ENCODE peak calls at places on chromosomes 1 and 21, in five cellular contexts. One of them, this sample, is unnamed. For H3K4me1, the result is how much of the 10 kb centered on the place peaks cover.

GRCh38 chr1:103284270-103284669 is 175.9 kb upstream of the COL11A1 start:
- DNase-seq in tibial nerve: no peak
- DNase-seq in cardiac muscle cell: no peak
- DNase-seq in vagina: no peak
- DNase-seq in lower lobe of right lung: no peak
- DNase-seq in this sample: no peak

GRCh38 chr21:33688343-33688742 is 46.0 kb downstream of the ITSN1 start:
- DNase-seq in tibial nerve: no peak
- DNase-seq in cardiac muscle cell: no peak
- DNase-seq in vagina: no peak
- DNase-seq in lower lobe of right lung: no peak
- DNase-seq in this sample: no peak

GRCh38 chr1:12549106-12549459 is 68.9 kb downstream of the DHRS3 start:
- DNase-seq in tibial nerve: no peak
- DNase-seq in cardiac muscle cell: no peak
- DNase-seq in vagina: no peak
- DNase-seq in lower lobe of right lung: peak
- DNase-seq in this sample: no peak

GRCh38 chr1:43149889-43150288 is 22.2 kb downstream of the EBNA1BP2 start:
- DNase-seq in tibial nerve: no peak
- DNase-seq in cardiac muscle cell: no peak
- DNase-seq in vagina: no peak
- DNase-seq in lower lobe of right lung: no peak
- DNase-seq in this sample: no peak

GRCh38 chr1:27009601-27010197 is 3.0 kb downstream of the TENT5B start:
- DNase-seq in tibial nerve: no peak
- DNase-seq in cardiac muscle cell: no peak
- DNase-seq in vagina: no peak
- DNase-seq in lower lobe of right lung: peak
- DNase-seq in this sample: no peak

GRCh38 chr1:19554090-19554489 is 68.8 kb upstream of the CAPZB start:
- DNase-seq in tibial nerve: no peak
- DNase-seq in cardiac muscle cell: no peak
- DNase-seq in vagina: no peak
- DNase-seq in lower lobe of right lung: no peak
- DNase-seq in this sample: no peak

GRCh38 chr1:46813858-46814396 is 15.1 kb downstream of the CYP4B1 start:
- DNase-seq in tibial nerve: no peak
- DNase-seq in cardiac muscle cell: no peak
- DNase-seq in vagina: no peak
- DNase-seq in lower lobe of right lung: no peak
- DNase-seq in this sample: no peak

GRCh38 chr1:87084247-87084836 is 169.9 kb downstream of the HS2ST1 start:
- DNase-seq in tibial nerve: no peak
- DNase-seq in cardiac muscle cell: peak
- DNase-seq in vagina: no peak
- DNase-seq in lower lobe of right lung: no peak
- DNase-seq in this sample: no peak

GRCh38 chr1:171142451-171143121 is 42.5 kb upstream of the FMO2 start:
- DNase-seq in tibial nerve: no peak
- DNase-seq in cardiac muscle cell: peak
- DNase-seq in vagina: no peak
- DNase-seq in lower lobe of right lung: no peak
- DNase-seq in this sample: peak

GRCh38 chr1:53442297-53442696 is 16.9 kb upstream of the DMRTB1 start:
- DNase-seq in tibial nerve: no peak
- DNase-seq in cardiac muscle cell: peak
- DNase-seq in vagina: no peak
- DNase-seq in lower lobe of right lung: no peak
- DNase-seq in this sample: no peak

GRCh38 chr1:1677718-1678580 is 14.6 kb downstream of the SLC35E2B start:
- DNase-seq in tibial nerve: peak
- DNase-seq in cardiac muscle cell: no peak
- DNase-seq in vagina: no peak
- DNase-seq in lower lobe of right lung: peak
- DNase-seq in this sample: no peak

GRCh38 chr1:18954270-18955071 is 2.0 kb downstream of the IFFO2 start:
- DNase-seq in tibial nerve: no peak
- DNase-seq in cardiac muscle cell: peak
- DNase-seq in vagina: no peak
- DNase-seq in lower lobe of right lung: no peak
- DNase-seq in this sample: no peak

GRCh38 chr1:163701783-163702182 is 380.0 kb downstream of the NUF2 start:
- DNase-seq in tibial nerve: no peak
- DNase-seq in cardiac muscle cell: no peak
- DNase-seq in vagina: no peak
- DNase-seq in lower lobe of right lung: no peak
- DNase-seq in this sample: no peak

GRCh38 chr1:170791941-170792340 is 128.0 kb downstream of the PRRX1 start:
- DNase-seq in tibial nerve: no peak
- DNase-seq in cardiac muscle cell: no peak
- DNase-seq in vagina: no peak
- DNase-seq in lower lobe of right lung: no peak
- DNase-seq in this sample: no peak

GRCh38 chr1:14913475-14914155 is 239.9 kb upstream of the TMEM51 start:
- DNase-seq in tibial nerve: no peak
- DNase-seq in cardiac muscle cell: no peak
- DNase-seq in vagina: no peak
- DNase-seq in lower lobe of right lung: no peak
- DNase-seq in this sample: no peak

GRCh38 chr1:101257500-101258325 is 20.9 kb downstream of the S1PR1 start:
- DNase-seq in tibial nerve: no peak
- DNase-seq in cardiac muscle cell: peak
- DNase-seq in vagina: no peak
- DNase-seq in lower lobe of right lung: peak
- DNase-seq in this sample: no peak

GRCh38 chr21:15229390-15229789 is 164.6 kb upstream of the NRIP1 start:
- DNase-seq in tibial nerve: no peak
- DNase-seq in cardiac muscle cell: no peak
- DNase-seq in vagina: no peak
- DNase-seq in lower lobe of right lung: no peak
- DNase-seq in this sample: no peak

DNA sequence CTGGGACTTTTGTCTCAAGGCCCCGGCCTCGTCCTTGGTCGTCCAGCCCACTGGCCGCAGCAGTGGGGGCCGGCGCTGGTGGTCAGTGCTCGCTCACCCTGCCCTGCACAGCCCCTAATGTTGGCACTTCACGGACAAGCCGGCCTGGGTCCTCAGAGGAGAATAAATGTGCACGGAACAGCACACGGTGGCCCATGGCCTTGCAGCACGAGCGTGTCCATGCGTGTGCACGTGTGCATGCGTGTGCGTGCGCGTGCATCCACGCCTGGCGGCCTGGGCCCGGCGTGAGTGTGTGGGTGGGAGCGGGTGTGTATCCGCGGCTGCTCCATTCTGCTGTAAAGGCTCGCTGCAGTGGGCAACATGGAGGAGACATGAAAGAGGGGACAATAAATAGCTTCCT is 142.6 kb downstream of the PRDM16 start:
- DNase-seq in tibial nerve: no peak
- DNase-seq in cardiac muscle cell: no peak
- DNase-seq in vagina: no peak
- DNase-seq in lower lobe of right lung: no peak
- DNase-seq in this sample: no peak
- TF ChIP-seq CTCF in tibial nerve: no peak
- TF ChIP-seq CTCF in cardiac muscle cell: no peak
- TF ChIP-seq CTCF in vagina: no peak
- TF ChIP-seq CTCF in lower lobe of right lung: no peak
- TF ChIP-seq CTCF in this sample: no peak

GRCh38 chr1:104408268-104408667 is 658.6 kb downstream of the AMY1C start:
- DNase-seq in tibial nerve: no peak
- DNase-seq in cardiac muscle cell: no peak
- DNase-seq in vagina: no peak
- DNase-seq in lower lobe of right lung: no peak
- DNase-seq in this sample: no peak
- H3K4me1 ChIP-seq in tibial nerve: under half
- H3K4me1 ChIP-seq in cardiac muscle cell: under half
- H3K4me1 ChIP-seq in vagina: under half
- H3K4me1 ChIP-seq in lower lobe of right lung: under half
- H3K4me1 ChIP-seq in this sample: under half

DNA sequence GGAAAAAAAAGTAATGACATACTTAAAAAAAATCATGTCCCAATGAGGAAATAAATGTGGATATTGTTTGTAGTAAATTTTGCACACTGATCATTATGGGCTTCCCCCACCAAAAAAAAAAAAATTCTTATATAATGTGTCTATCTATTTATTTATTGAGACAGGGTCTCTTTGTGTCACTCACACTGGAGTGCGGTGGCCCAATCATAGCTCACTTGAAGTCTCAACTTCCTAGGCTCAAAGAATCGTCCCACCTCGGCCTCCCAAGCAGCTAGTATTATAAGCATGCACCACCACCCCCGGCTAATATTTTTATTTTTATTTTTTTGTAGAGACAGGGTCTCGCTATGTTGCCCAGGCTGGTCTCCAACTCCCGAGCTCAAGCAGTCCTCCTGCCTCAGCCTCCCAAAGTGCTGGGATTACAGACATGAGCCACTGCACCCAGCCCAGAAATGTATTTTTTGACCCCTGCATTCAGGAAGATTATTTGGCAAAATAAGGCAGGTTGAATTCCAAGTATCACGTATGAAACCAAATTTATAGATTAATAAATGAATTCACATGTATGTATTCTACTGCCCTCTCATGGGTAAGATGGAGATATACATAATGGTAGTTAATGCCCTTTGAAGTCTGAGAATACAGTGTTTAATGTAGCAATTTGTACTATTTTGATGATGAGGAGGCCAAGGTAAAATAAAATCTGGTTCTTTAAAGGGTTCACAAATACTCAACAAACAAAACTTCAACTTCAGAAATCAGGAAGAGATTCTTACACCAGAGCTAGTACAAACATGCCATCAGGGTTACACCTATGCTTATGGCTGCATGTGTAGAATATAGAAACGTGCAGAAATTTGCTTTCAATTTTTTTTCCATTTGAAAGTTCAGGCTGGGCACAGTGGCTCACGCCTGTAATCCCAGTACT is 1.4 kb upstream of the DENND2C start:
- DNase-seq in tibial nerve: no peak
- DNase-seq in cardiac muscle cell: peak
- DNase-seq in vagina: no peak
- DNase-seq in lower lobe of right lung: no peak
- DNase-seq in this sample: peak
- TF ChIP-seq CTCF in tibial nerve: no peak
- TF ChIP-seq CTCF in cardiac muscle cell: peak
- TF ChIP-seq CTCF in vagina: peak
- TF ChIP-seq CTCF in lower lobe of right lung: peak
- TF ChIP-seq CTCF in this sample: no peak

GRCh38 chr1:224517171-224517570 is 82.6 kb upstream of the WDR26 start:
- DNase-seq in tibial nerve: no peak
- DNase-seq in cardiac muscle cell: no peak
- DNase-seq in vagina: no peak
- DNase-seq in lower lobe of right lung: no peak
- DNase-seq in this sample: no peak
- H3K4me1 ChIP-seq in tibial nerve: under half
- H3K4me1 ChIP-seq in cardiac muscle cell: under half
- H3K4me1 ChIP-seq in vagina: under half
- H3K4me1 ChIP-seq in lower lobe of right lung: under half
- H3K4me1 ChIP-seq in this sample: under half